ENCODE peak calls at places on chromosomes 4 and X, in eight cellular contexts. Y is AG09309; A is adrenal gland; Z is activated gamma-delta T cell treated with Interleukin-2 at 50 U/mL for 16 hours; F is substantia nigra; J is naive thymus-derived CD8-positive, alpha-beta T cell; T is foreskin fibroblast; P is naive thymus-derived CD4-positive, alpha-beta T cell. W is an unnamed sample.
A peak's percentile ranks its signal among the peaks of the same experiment; 100 is the strongest.

GRCh38 chrX:139194571-139195280 is 335.8 kb upstream of the F9 start:
- DNase-seq in Y (no peak), A (peak; percentile 18), Z (no peak), F (no peak), J (no peak), T (no peak), P (no peak), W (no peak)

GRCh38 chrX:92232182-92232581 is 453.0 kb downstream of the PCDH11X start:
- DNase-seq in Y (no peak), A (no peak), Z (no peak), F (no peak), J (no peak), T (no peak), P (no peak), W (no peak)

GRCh38 chr4:83109480-83110221 is 4.9 kb downstream of the PLAC8 start:
- DNase-seq in Y (no peak), A (peak; percentile 31), Z (peak; percentile 17), F (no peak), J (peak; percentile 19), T (peak; percentile 65), P (peak; percentile 34), W (peak; percentile 36)

GRCh38 chrX:9651737-9652136 is 113.9 kb downstream of the GPR143 start:
- DNase-seq in Y (no peak), A (no peak), Z (no peak), F (no peak), J (no peak), T (no peak), P (no peak), W (no peak)

GRCh38 chr4:54473077-54473545 is 184.6 kb upstream of the KIT start:
- DNase-seq in Y (no peak), A (no peak), Z (no peak), F (no peak), J (no peak), T (peak; percentile 17), P (no peak), W (no peak)

GRCh38 chr4:113064244-113064643 is 14.8 kb downstream of the ANK2 start:
- DNase-seq in Y (no peak), A (no peak), Z (no peak), F (no peak), J (no peak), T (no peak), P (no peak), W (no peak)

GRCh38 chrX:124151195-124151594 is 181.3 kb upstream of the TEX13D start:
- DNase-seq in Y (no peak), A (no peak), Z (no peak), F (no peak), J (no peak), T (no peak), P (no peak), W (no peak)

GRCh38 chrX:29792335-29792734 is 423.0 kb upstream of the MAGEB2 start:
- DNase-seq in Y (no peak), A (no peak), Z (no peak), F (no peak), J (no peak), T (no peak), P (no peak), W (no peak)

GRCh38 chr4:10529891-10530786 is 72.9 kb upstream of the ZNF518B start:
- DNase-seq in Y (no peak), A (no peak), Z (no peak), F (no peak), J (no peak), T (peak; percentile 24), P (no peak), W (no peak)

GRCh38 chr4:174526731-174527130 is 4.4 kb upstream of the HPGD start:
- DNase-seq in Y (no peak), A (no peak), Z (no peak), F (no peak), J (no peak), T (no peak), P (no peak), W (no peak)

GRCh38 chr4:147546341-147546740 is 65.4 kb downstream of the EDNRA start:
- DNase-seq in Y (peak; percentile 71), A (no peak), Z (no peak), F (no peak), J (no peak), T (peak; percentile 92), P (no peak), W (no peak)

GRCh38 chrX:119895843-119896326 is at the start of gene AKAP14:
- DNase-seq in Y (no peak), A (no peak), Z (no peak), F (no peak), J (no peak), T (no peak), P (no peak), W (no peak)

GRCh38 chr4:10605746-10606482 is 78.7 kb downstream of the CLNK start:
- DNase-seq in Y (no peak), A (no peak), Z (no peak), F (no peak), J (no peak), T (peak; percentile 63), P (no peak), W (no peak)

GRCh38 chr4:112325522-112325921 is 28.4 kb downstream of the ALPK1 start:
- DNase-seq in Y (no peak), A (no peak), Z (no peak), F (no peak), J (no peak), T (no peak), P (no peak), W (no peak)

GRCh38 chr4:88109123-88109864 is 49.1 kb downstream of the ABCG2 start:
- DNase-seq in Y (no peak), A (no peak), Z (no peak), F (no peak), J (no peak), T (no peak), P (no peak), W (no peak)

GRCh38 chr4:6473264-6474052 is 1.0 kb upstream of the PPP2R2C start:
- DNase-seq in Y (no peak), A (no peak), Z (no peak), F (no peak), J (no peak), T (no peak), P (no peak), W (no peak)

GRCh38 chr4:90069151-90069550 is 58.0 kb upstream of the CCSER1 start:
- DNase-seq in Y (no peak), A (no peak), Z (no peak), F (no peak), J (no peak), T (peak; percentile 1), P (no peak), W (no peak)

GRCh38 chrX:38768079-38768478 is 33.2 kb upstream of the MID1IP1 start:
- DNase-seq in Y (no peak), A (no peak), Z (no peak), F (no peak), J (no peak), T (peak; percentile 56), P (peak; percentile 19), W (no peak)

GRCh38 chrX:11430266-11430665 is 137.1 kb downstream of the AMELX start:
- DNase-seq in Y (no peak), A (no peak), Z (no peak), F (no peak), J (no peak), T (no peak), P (no peak), W (no peak)

GRCh38 chrX:6468716-6469115 is 66.2 kb downstream of the VCX3A start:
- DNase-seq in Y (no peak), A (no peak), Z (no peak), F (no peak), J (no peak), T (no peak), P (no peak), W (no peak)

GRCh38 chr4:55407119-55407518 is 11.4 kb downstream of the TMEM165 start:
- DNase-seq in Y (no peak), A (no peak), Z (no peak), F (no peak), J (no peak), T (no peak), P (no peak), W (no peak)

GRCh38 chr4:155399974-155400697 is 23.4 kb upstream of the MAP9 start:
- DNase-seq in Y (no peak), A (no peak), Z (no peak), F (no peak), J (no peak), T (no peak), P (no peak), W (no peak)

GRCh38 chr4:73589887-73590801 is 30.1 kb downstream of the RASSF6 start:
- DNase-seq in Y (no peak), A (no peak), Z (no peak), F (no peak), J (no peak), T (peak; percentile 32), P (no peak), W (no peak)

GRCh38 chrX:153476628-153477027 is 6.3 kb upstream of the HAUS7 start:
- DNase-seq in Y (no peak), A (no peak), Z (no peak), F (no peak), J (no peak), T (peak; percentile 43), P (no peak), W (no peak)

GRCh38 chr4:2365913-2366210 is 52.6 kb downstream of the ZFYVE28 start:
- DNase-seq in Y (no peak), A (no peak), Z (no peak), F (no peak), J (no peak), T (no peak), P (no peak), W (no peak)

GRCh38 chr4:41814565-41814964 is 66.0 kb upstream of the PHOX2B start:
- DNase-seq in Y (peak; percentile 10), A (peak; percentile 18), Z (no peak), F (no peak), J (no peak), T (peak; percentile 66), P (no peak), W (no peak)

GRCh38 chr4:40046311-40046980 is 10.2 kb upstream of the N4BP2 start:
- DNase-seq in Y (no peak), A (peak; percentile 22), Z (no peak), F (no peak), J (no peak), T (peak; percentile 22), P (no peak), W (no peak)

GRCh38 chrX:136999021-136999420 is 34.8 kb downstream of the GPR101 start:
- DNase-seq in Y (no peak), A (no peak), Z (no peak), F (no peak), J (no peak), T (no peak), P (no peak), W (no peak)

GRCh38 chr4:123785515-123785914 is 388.9 kb downstream of the SPRY1 start:
- DNase-seq in Y (peak; percentile 89), A (peak; percentile 33), Z (no peak), F (no peak), J (no peak), T (peak; percentile 95), P (no peak), W (no peak)

GRCh38 chrX:99078301-99078700 is 1331.8 kb downstream of the PCDH19 start:
- DNase-seq in Y (no peak), A (peak; percentile 20), Z (no peak), F (no peak), J (no peak), T (no peak), P (no peak), W (no peak)

GRCh38 chr4:1337376-1337831 is 9.6 kb upstream of the UVSSA start:
- DNase-seq in Y (no peak), A (no peak), Z (peak; percentile 14), F (no peak), J (no peak), T (peak; percentile 45), P (no peak), W (no peak)

GRCh38 chr4:8340721-8341680 is 71.4 kb downstream of the HTRA3 start:
- DNase-seq in Y (no peak), A (peak; percentile 25), Z (no peak), F (peak; percentile 66), J (no peak), T (peak; percentile 36), P (no peak), W (no peak)

GRCh38 chr4:3836802-3837601 is 70.8 kb downstream of the ADRA2C start:
- DNase-seq in Y (no peak), A (peak; percentile 26), Z (no peak), F (no peak), J (no peak), T (no peak), P (no peak), W (no peak)

GRCh38 chrX:150696836-150697235 is 3.6 kb downstream of the MTMR1 start:
- DNase-seq in Y (no peak), A (no peak), Z (no peak), F (no peak), J (no peak), T (no peak), P (no peak), W (no peak)

W was measured in effector CD4-positive, alpha-beta T cell.